ENCODE peak calls at places on chromosome 17, in seven cellular contexts. Q is activated gamma-delta T cell treated with Interleukin-2 at 50 U/mL for 16 hours, E is posterior cingulate gyrus, H is ACHN, D is NCI-H524, M is left colon, N is kidney glomerular epithelial cell. V is an unnamed sample.

GRCh38 chr17:29115906-29116651 is 64.1 kb downstream of the MYO18A start:
- DNase-seq in Q (peak; percentile 17), E (peak; percentile 45), H (peak; percentile 74), D (peak; percentile 97), M (no peak), N (peak; percentile 51), V (peak; percentile 36)

GRCh38 chr17:19773534-19773933 is 25.4 kb upstream of the ALDH3A1 start:
- DNase-seq in Q (no peak), E (no peak), H (no peak), D (no peak), M (no peak), N (no peak), V (no peak)

GRCh38 chr17:7836596-7837374 is 2.8 kb downstream of the KDM6B start:
- DNase-seq in Q (peak; percentile 41), E (peak; percentile 78), H (peak; percentile 97), D (peak; percentile 89), M (peak; percentile 97), N (peak; percentile 75), V (peak; percentile 99)

GRCh38 chr17:9409430-9409829 is 166.2 kb downstream of the STX8 start:
- DNase-seq in Q (no peak), E (no peak), H (no peak), D (no peak), M (no peak), N (no peak), V (no peak)

GRCh38 chr17:29589524-29590260 is at the start of gene GIT1:
- DNase-seq in Q (peak; percentile 83), E (peak; percentile 69), H (peak; percentile 92), D (peak; percentile 95), M (peak; percentile 90), N (peak; percentile 59), V (peak; percentile 70)

GRCh38 chr17:12085076-12085949 is 64.6 kb downstream of the MAP2K4 start:
- DNase-seq in Q (no peak), E (no peak), H (no peak), D (no peak), M (no peak), N (no peak), V (peak; percentile 39)

GRCh38 chr17:36740157-36740556 is 138.8 kb downstream of the MRM1 start:
- DNase-seq in Q (no peak), E (no peak), H (no peak), D (no peak), M (no peak), N (no peak), V (no peak)

GRCh38 chr17:61556224-61557188 is 34.5 kb downstream of the NACA2 start:
- DNase-seq in Q (no peak), E (no peak), H (no peak), D (no peak), M (no peak), N (no peak), V (no peak)

GRCh38 chr17:65696739-65697394 is 135.4 kb upstream of the AXIN2 start:
- DNase-seq in Q (no peak), E (no peak), H (peak; percentile 50), D (no peak), M (no peak), N (peak; percentile 47), V (no peak)

GRCh38 chr17:40559016-40559853 is 6.0 kb downstream of the CCR7 start:
- DNase-seq in Q (no peak), E (no peak), H (no peak), D (no peak), M (no peak), N (no peak), V (no peak)

GRCh38 chr17:30600062-30600829 is 123.0 kb downstream of the GOSR1 start:
- DNase-seq in Q (peak; percentile 47), E (peak; percentile 67), H (peak; percentile 85), D (peak; percentile 87), M (peak; percentile 90), N (peak; percentile 76), V (peak; percentile 64)

GRCh38 chr17:74797824-74798223 is 21.7 kb upstream of the NAT9 start:
- DNase-seq in Q (no peak), E (no peak), H (no peak), D (no peak), M (no peak), N (no peak), V (no peak)

GRCh38 chr17:8552582-8553320 is 77.8 kb downstream of the MYH10 start:
- DNase-seq in Q (no peak), E (no peak), H (no peak), D (peak; percentile 1), M (no peak), N (peak; percentile 19), V (no peak)

GRCh38 chr17:2017274-2017941 is 7.7 kb downstream of the RTN4RL1 start:
- DNase-seq in Q (no peak), E (no peak), H (no peak), D (no peak), M (no peak), N (no peak), V (no peak)

GRCh38 chr17:34797724-34798123 is 163.5 kb downstream of the CCT6B start:
- DNase-seq in Q (no peak), E (no peak), H (peak; percentile 33), D (no peak), M (peak; percentile 6), N (peak; percentile 2), V (peak; percentile 6)

GRCh38 chr17:31074772-31075538 is 19.8 kb upstream of the NF1 start:
- DNase-seq in Q (no peak), E (no peak), H (peak; percentile 74), D (no peak), M (no peak), N (peak; percentile 24), V (no peak)

GRCh38 chr17:76466775-76467130 is 650 bp upstream of the AANAT start:
- DNase-seq in Q (no peak), E (no peak), H (no peak), D (peak; percentile 63), M (no peak), N (no peak), V (no peak)

GRCh38 chr17:35764123-35764991 is 3.7 kb downstream of the C17orf50 start:
- DNase-seq in Q (peak; percentile 85), E (peak; percentile 77), H (peak; percentile 94), D (peak; percentile 85), M (peak; percentile 93), N (peak; percentile 74), V (peak; percentile 78)

GRCh38 chr17:58535431-58535830 is 21.0 kb upstream of the MTMR4 start:
- DNase-seq in Q (no peak), E (no peak), H (peak; percentile 39), D (no peak), M (no peak), N (no peak), V (peak; percentile 81)

GRCh38 chr17:45757431-45758218 is 26.5 kb upstream of the CRHR1 start:
- DNase-seq in Q (no peak), E (no peak), H (no peak), D (no peak), M (no peak), N (no peak), V (no peak)

GRCh38 chr17:36036240-36036639 is 18.5 kb upstream of the CCL23 start:
- DNase-seq in Q (no peak), E (no peak), H (no peak), D (no peak), M (no peak), N (peak; percentile 19), V (no peak)

GRCh38 chr17:41111151-41111885 is 6.1 kb downstream of the KRTAP4-9 start:
- DNase-seq in Q (no peak), E (no peak), H (no peak), D (no peak), M (no peak), N (no peak), V (no peak)

GRCh38 chr17:49076575-49077384 is 55.8 kb upstream of the B4GALNT2 start:
- DNase-seq in Q (no peak), E (no peak), H (no peak), D (no peak), M (no peak), N (peak; percentile 35), V (no peak)